ENCODE peak calls at places on chromosomes 7 and 10, in four cellular contexts. O, Q, M and F are unnamed samples.

GRCh38 chr10:554182-554848 is 135.2 kb downstream of the DIP2C start:
- DNase-seq in O (peak; percentile 52), Q (no peak), M (no peak), F (peak; percentile 7)

GRCh38 chr7:35353481-35353880 is 99.6 kb upstream of the TBX20 start:
- DNase-seq in O (no peak), M (no peak), Q (no peak), F (no peak)

GRCh38 chr7:51227861-51228260 is 88.7 kb downstream of the COBL start:
- DNase-seq in O (no peak), Q (no peak), M (no peak), F (no peak)

GRCh38 chr10:130222381-130222780 is 86.2 kb downstream of the GLRX3 start:
- DNase-seq in O (no peak), M (no peak), Q (no peak), F (no peak)

GRCh38 chr10:48806282-48806681 is 121.6 kb downstream of the WDFY4 start:
- DNase-seq in O (no peak), Q (no peak), M (no peak), F (no peak)

GRCh38 chr7:12674861-12675260 is 12.6 kb upstream of the ARL4A start:
- DNase-seq in Q (peak; percentile 84), M (peak; percentile 68), O (peak; percentile 94), F (peak; percentile 42)

GRCh38 chr7:158564648-158565005 is 23.0 kb downstream of the PTPRN2 start:
- DNase-seq in M (no peak), Q (no peak), O (no peak), F (no peak)

GRCh38 chr10:61257956-61258496 is 195.2 kb downstream of the TMEM26 start:
- DNase-seq in M (no peak), Q (no peak), O (peak; percentile 5), F (peak; percentile 46)

GRCh38 chr7:1562126-1562525 is 6.1 kb upstream of the TMEM184A start:
- DNase-seq in O (no peak), M (no peak), Q (no peak), F (no peak)

GRCh38 chr10:132786529-132787252 is 744 bp upstream of the NKX6-2 start:
- DNase-seq in M (no peak), O (no peak), Q (no peak), F (no peak)
- H3K4me3 ChIP-seq in M (no peak overlapping the region), O (no peak overlapping the region), Q (no peak overlapping the region), F (no peak overlapping the region)

DNA sequence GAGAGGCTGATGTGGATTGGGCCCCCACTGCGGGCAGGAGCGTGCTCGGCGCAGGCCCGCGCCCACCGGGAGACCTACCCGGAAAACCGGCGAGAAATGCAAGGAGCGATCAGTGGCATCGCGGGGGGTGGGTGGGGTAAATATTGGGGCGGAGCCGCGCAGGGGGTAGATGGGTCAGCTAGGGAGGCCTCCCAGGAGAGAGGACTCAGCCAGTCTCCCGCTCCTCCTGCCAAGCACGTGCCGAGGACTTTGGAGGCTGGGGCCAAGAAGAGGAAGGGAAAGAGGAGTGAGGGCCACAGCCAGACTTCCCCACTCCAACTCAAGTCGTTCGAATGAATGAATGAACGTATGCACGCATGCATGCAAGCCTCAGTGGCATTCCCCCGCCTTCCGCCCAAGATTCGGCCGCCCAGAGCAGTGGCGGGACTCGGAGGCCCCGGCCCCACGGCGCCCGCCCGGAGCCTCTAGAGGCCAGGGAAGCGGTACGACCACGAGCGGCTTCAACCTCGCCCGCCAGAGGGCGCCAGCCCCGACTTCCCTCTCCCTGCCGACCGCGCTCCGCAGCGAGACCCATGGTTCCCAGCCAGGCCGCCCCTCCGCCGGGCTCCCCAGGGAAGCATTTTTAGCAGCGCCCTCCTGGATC is 3.6 kb downstream of the NPM3 start:
- DNase-seq in Q (no peak), O (peak; percentile 67), M (peak; percentile 69), F (peak; percentile 33)
- H3K4me3 ChIP-seq in Q (peak overlapping the region; percentile 76), O (peak overlapping the region; percentile 49), M (peak overlapping the region; percentile 41), F (peak overlapping the region; percentile 34)

GRCh38 chr7:27116962-27117686 is 13.4 kb downstream of the HOXA4 start:
- DNase-seq in M (no peak), O (no peak), Q (no peak), F (no peak)

GRCh38 chr7:27116019-27116411 is 13.5 kb upstream of the HOXA2 start:
- DNase-seq in Q (no peak), O (no peak), M (no peak), F (no peak)

GRCh38 chr7:27115161-27116018 is 12.9 kb upstream of the HOXA2 start:
- DNase-seq in O (no peak), Q (no peak), M (no peak), F (no peak)

GRCh38 chr7:27117687-27118491 is 12.7 kb downstream of the HOXA4 start:
- DNase-seq in M (no peak), O (no peak), Q (no peak), F (no peak)

DNA sequence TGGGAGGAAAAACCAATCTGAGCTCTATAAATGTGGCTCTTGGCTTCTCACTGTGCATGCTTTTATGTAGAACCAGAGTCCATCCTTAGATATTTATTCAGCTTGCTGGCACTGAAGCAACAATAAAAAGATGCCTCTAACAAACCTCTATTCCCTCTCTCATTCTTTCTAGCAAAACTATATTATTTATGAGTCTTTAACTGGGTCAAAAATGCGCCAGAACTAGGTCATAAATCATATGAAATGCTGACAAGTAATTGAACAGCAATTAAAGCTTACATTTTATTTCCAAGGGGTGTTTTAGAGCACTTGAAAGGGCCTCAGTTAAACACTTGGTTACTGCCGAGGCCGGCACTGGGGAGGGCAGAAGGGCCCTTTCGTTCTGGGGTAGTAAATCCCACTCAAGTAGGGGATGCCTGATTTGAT is 14.0 kb downstream of the HOXA4 start:
- DNase-seq in O (no peak), M (no peak), Q (no peak), F (no peak)
- H3K4me3 ChIP-seq in O (no peak overlapping the region), M (no peak overlapping the region), Q (no peak overlapping the region), F (no peak overlapping the region)

DNA sequence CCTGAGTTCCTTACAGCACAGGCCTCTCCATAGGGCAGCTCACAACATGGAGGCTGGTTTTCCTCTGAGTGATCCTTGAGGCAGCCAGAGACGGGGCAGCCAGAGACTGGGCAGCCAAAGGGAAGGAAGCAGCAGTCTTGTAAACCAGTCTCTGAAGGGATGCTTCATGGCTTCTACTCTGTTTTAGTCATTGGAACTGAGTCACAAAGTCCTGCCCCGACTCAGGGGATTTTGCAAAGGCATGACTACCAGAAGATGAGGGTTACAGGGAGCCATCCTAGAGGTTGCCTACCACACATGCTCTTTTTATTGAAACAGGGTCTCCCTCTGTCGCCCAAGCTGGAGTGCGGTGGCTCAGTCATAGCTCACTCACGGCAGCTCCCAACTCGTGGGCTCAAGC is 44.4 kb upstream of the COMMD3 start:
- DNase-seq in M (no peak), O (no peak), Q (no peak), F (peak; percentile 26)
- H3K4me3 ChIP-seq in M (no peak overlapping the region), O (no peak overlapping the region), Q (no peak overlapping the region), F (no peak overlapping the region)

GRCh38 chr7:112207765-112208164 is 1.3 kb downstream of the ZNF277 start:
- DNase-seq in M (no peak), O (no peak), Q (no peak), F (no peak)
- H3K4me3 ChIP-seq in M (peak overlapping the region; percentile 95), O (no peak overlapping the region), Q (peak overlapping the region; percentile 96), F (peak overlapping the region; percentile 80)

GRCh38 chr7:149595078-149595477 is 97.5 kb upstream of the ZNF746 start:
- DNase-seq in M (no peak), Q (no peak), O (no peak), F (no peak)

GRCh38 chr7:149599636-149600206 is 102.1 kb upstream of the ZNF746 start:
- DNase-seq in Q (no peak), O (no peak), M (no peak), F (no peak)

GRCh38 chr7:149598721-149599308 is 101.2 kb upstream of the ZNF746 start:
- DNase-seq in Q (peak; percentile 7), M (peak; percentile 53), O (peak; percentile 70), F (peak; percentile 47)

DNA sequence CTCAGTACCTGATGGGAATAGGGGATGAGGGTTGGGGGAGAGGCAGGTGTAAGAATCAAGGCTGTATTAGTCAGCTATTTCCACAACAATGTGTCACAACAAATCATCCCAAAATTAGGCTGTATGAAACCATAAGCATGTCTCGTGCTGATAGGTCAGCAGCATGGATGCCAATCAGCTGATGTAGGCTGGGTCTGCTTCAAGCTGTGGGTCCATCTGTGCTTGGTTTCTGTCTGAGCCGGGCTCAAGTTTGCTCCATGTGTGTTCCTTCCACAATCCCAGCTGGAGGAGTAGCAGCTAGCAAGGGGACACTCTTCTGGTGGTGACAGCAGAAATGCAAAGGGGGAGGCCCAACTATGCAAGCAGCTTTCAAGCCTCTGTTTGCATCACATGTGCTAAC is 97.9 kb upstream of the ZNF746 start:
- DNase-seq in O (no peak), M (no peak), Q (no peak), F (no peak)
- H3K4me3 ChIP-seq in O (no peak overlapping the region), M (no peak overlapping the region), Q (no peak overlapping the region), F (no peak overlapping the region)